ENCODE peak calls at places on chromosomes 7 and 10, in six cellular contexts. X is ELR, M is LoVo, S is amniotic stem cell, T is M059J, G is NCI-H2081 treated with DMSO at 0.1 percent for 48 hours. C is an unnamed sample.

GRCh38 chr10:124649209-124649608 is 95.0 kb downstream of the FAM53B start:
- DNase-seq in X (no peak), M (no peak), S (no peak), T (no peak), G (no peak), C (no peak)

GRCh38 chr7:24978837-24979469 is 1.0 kb downstream of the OSBPL3 start:
- DNase-seq in X (no peak), M (peak; percentile 32), S (no peak), T (no peak), G (no peak), C (no peak)

GRCh38 chr7:2403718-2404648 is 572 bp downstream of the CHST12 start:
- DNase-seq in X (peak; percentile 71), M (peak; percentile 44), S (no peak), T (peak; percentile 55), G (no peak), C (peak; percentile 40)

GRCh38 chr7:120951826-120952225 is 1.2 kb downstream of the ING3 start:
- DNase-seq in X (no peak), M (no peak), S (no peak), T (no peak), G (no peak), C (peak; percentile 19)

GRCh38 chr10:97400665-97401454 is at the start of gene RRP12:
- DNase-seq in X (peak; percentile 100), M (peak; percentile 96), S (peak; percentile 99), T (peak; percentile 100), G (peak; percentile 83), C (peak; percentile 100)

GRCh38 chr7:30658471-30659074 is 23.7 kb downstream of the CRHR2 start:
- DNase-seq in X (no peak), M (no peak), S (no peak), T (no peak), G (no peak), C (no peak)

GRCh38 chr7:42096681-42097637 is 140.1 kb downstream of the GLI3 start:
- DNase-seq in X (no peak), M (no peak), S (no peak), T (peak; percentile 11), G (no peak), C (no peak)

GRCh38 chr10:24442234-24442633 is 233.3 kb downstream of the KIAA1217 start:
- DNase-seq in X (no peak), M (no peak), S (no peak), T (no peak), G (no peak), C (no peak)

GRCh38 chr7:68573271-68574000 is 1024.8 kb upstream of the AUTS2 start:
- DNase-seq in X (no peak), M (no peak), S (no peak), T (no peak), G (peak; percentile 23), C (no peak)

GRCh38 chr7:128409435-128410091 is at the start of gene IMPDH1:
- DNase-seq in X (peak; percentile 75), M (peak; percentile 92), S (no peak), T (peak; percentile 76), G (no peak), C (peak; percentile 82)

GRCh38 chr10:78537018-78537417 is 503.4 kb downstream of the RPS24 start:
- DNase-seq in X (no peak), M (no peak), S (no peak), T (no peak), G (no peak), C (no peak)

GRCh38 chr7:6012355-6013104 is 3.5 kb downstream of the AIMP2 start:
- DNase-seq in X (no peak), M (no peak), S (no peak), T (no peak), G (no peak), C (no peak)

GRCh38 chr10:102668312-102669110 is 24.2 kb downstream of the TRIM8 start:
- DNase-seq in X (no peak), M (no peak), S (no peak), T (no peak), G (no peak), C (no peak)

GRCh38 chr10:29648114-29648982 is 13.6 kb upstream of the SVIL start:
- DNase-seq in X (peak; percentile 48), M (no peak), S (no peak), T (peak; percentile 17), G (no peak), C (no peak)

GRCh38 chr10:3853016-3853415 is 68.0 kb upstream of the KLF6 start:
- DNase-seq in X (no peak), M (no peak), S (no peak), T (no peak), G (no peak), C (no peak)

GRCh38 chr7:70052691-70053090 is 454.4 kb downstream of the AUTS2 start:
- DNase-seq in X (no peak), M (no peak), S (peak; percentile 61), T (peak; percentile 25), G (no peak), C (no peak)

GRCh38 chr10:5887029-5887428 is 2.7 kb downstream of the ANKRD16 start:
- DNase-seq in X (no peak), M (no peak), S (no peak), T (no peak), G (no peak), C (no peak)

GRCh38 chr7:66700633-66701131 is 39.9 kb upstream of the RABGEF1 start:
- DNase-seq in X (no peak), M (no peak), S (no peak), T (no peak), G (no peak), C (no peak)

GRCh38 chr7:48528689-48529088 is 357.4 kb downstream of the ABCA13 start:
- DNase-seq in X (no peak), M (no peak), S (no peak), T (no peak), G (no peak), C (peak; percentile 19)

C was measured in ACHN.